ENCODE peak calls at places on chromosome 11, in five cellular contexts. B, I, L, Q and U are unnamed samples.

GRCh38 chr11:9065614-9066431 is 25.6 kb downstream of the SCUBE2 start:
- DNase-seq in Q (no peak), L (no peak), B (no peak), I (no peak), U (no peak)

GRCh38 chr11:71341173-71341572 is 88.8 kb upstream of the SHANK2 start:
- DNase-seq in L (no peak), Q (no peak), B (no peak), I (no peak), U (no peak)

GRCh38 chr11:48087974-48088681 is 107.8 kb downstream of the PTPRJ start:
- DNase-seq in I (no peak), Q (no peak), B (no peak), L (no peak), U (peak)

GRCh38 chr11:5992604-5993251 is 5.9 kb upstream of the OR52L1 start:
- DNase-seq in L (no peak), Q (no peak), B (no peak), I (peak), U (peak)

GRCh38 chr11:97498891-97499290 is 1109.1 kb downstream of the JRKL start:
- DNase-seq in B (no peak), I (no peak), Q (no peak), L (no peak), U (no peak)

GRCh38 chr11:93169950-93170561 is 27.7 kb downstream of the SLC36A4 start:
- DNase-seq in B (peak), L (peak), I (peak), Q (no peak), U (peak)

GRCh38 chr11:42138454-42138853 is 679.0 kb upstream of the LRRC4C start:
- DNase-seq in L (no peak), I (no peak), B (no peak), Q (no peak), U (no peak)

GRCh38 chr11:57978686-57979531 is 44.8 kb upstream of the OR9Q1 start:
- DNase-seq in I (no peak), L (no peak), B (no peak), Q (no peak), U (no peak)

GRCh38 chr11:95924414-95924760 is 480 bp upstream of the MTMR2 start:
- DNase-seq in Q (no peak), I (peak), B (peak), L (no peak), U (no peak)

GRCh38 chr11:116501728-116502127 is 271.1 kb downstream of the BUD13 start:
- DNase-seq in L (no peak), Q (no peak), I (no peak), B (no peak), U (no peak)

GRCh38 chr11:74611369-74611861 is 19.0 kb downstream of the POLD3 start:
- DNase-seq in I (peak), Q (no peak), L (peak), B (peak), U (peak)

GRCh38 chr11:12942157-12942556 is 67.0 kb upstream of the RASSF10 start:
- DNase-seq in B (peak), I (no peak), L (no peak), Q (no peak), U (no peak)

GRCh38 chr11:119371067-119371601 is 10.4 kb downstream of the USP2 start:
- DNase-seq in L (no peak), Q (no peak), B (no peak), I (no peak), U (no peak)

GRCh38 chr11:2621919-2622318 is 77.9 kb downstream of the KCNQ1OT1 start:
- DNase-seq in L (no peak), I (no peak), B (no peak), Q (no peak), U (no peak)

GRCh38 chr11:63769719-63770443 is 1.3 kb upstream of the ZFTA start:
- DNase-seq in Q (no peak), I (no peak), L (no peak), B (peak), U (peak)

GRCh38 chr11:121374286-121374985 is 77.7 kb upstream of the SORL1 start:
- DNase-seq in I (no peak), Q (no peak), B (no peak), L (no peak), U (no peak)

GRCh38 chr11:100574894-100575769 is 112.0 kb upstream of the ARHGAP42 start:
- DNase-seq in L (no peak), Q (no peak), B (peak), I (peak), U (peak)

GRCh38 chr11:83363280-83363679 is 77.1 kb upstream of the CCDC90B start:
- DNase-seq in I (no peak), B (no peak), Q (no peak), L (peak), U (no peak)